ENCODE peak calls at places on chromosome 21, in ten cellular contexts. H is H9; M is HEK293T; V is left cardiac atrium; S is stimulated activated CD4-positive, alpha-beta T cell treated with anti-CD3 and anti-CD28 coated beads, Interleukin-4, amount 100 ng/mL, for 4 hours; F is GM13976; Y is NAMALWA; N is ascending aorta; T is cardiac muscle cell; U is ELR. P is an unnamed sample.

GRCh38 chr21:36873511-36873910 is 93.0 kb downstream of the HLCS start:
- DNase-seq in F (no peak), T (no peak), M (no peak), U (peak), S (no peak), V (no peak), H (no peak), N (no peak), Y (no peak), P (no peak)

GRCh38 chr21:31254131-31254530 is 89.9 kb downstream of the TIAM1 start:
- DNase-seq in M (no peak), V (no peak), F (no peak), N (no peak), Y (no peak), S (no peak), U (no peak), T (no peak), H (no peak), P (no peak)

GRCh38 chr21:41426656-41427311 is 745 bp downstream of the MX1 start:
- DNase-seq in F (peak), M (no peak), H (peak), Y (no peak), S (peak), V (no peak), N (no peak), T (no peak), U (no peak), P (no peak)

GRCh38 chr21:45074818-45075605 is 632 bp downstream of the ADARB1 start:
- DNase-seq in S (no peak), H (peak), N (no peak), T (peak), Y (no peak), U (peak), V (no peak), F (peak), M (peak), P (no peak)

GRCh38 chr21:38811257-38811656 is 5.5 kb downstream of the ETS2 start:
- DNase-seq in N (no peak), Y (no peak), U (peak), S (no peak), H (peak), F (no peak), V (no peak), M (no peak), T (no peak), P (peak)

GRCh38 chr21:14325575-14325974 is 57.4 kb downstream of the HSPA13 start:
- DNase-seq in S (no peak), N (no peak), U (no peak), H (no peak), T (no peak), F (no peak), V (no peak), Y (no peak), M (no peak), P (no peak)

GRCh38 chr21:45409466-45410150 is 4.6 kb downstream of the COL18A1 start:
- DNase-seq in U (no peak), T (no peak), S (no peak), H (no peak), N (no peak), Y (no peak), M (no peak), F (no peak), V (peak), P (peak)

GRCh38 chr21:37793660-37794059 is 122.6 kb downstream of the KCNJ6 start:
- DNase-seq in F (no peak), S (no peak), V (no peak), H (no peak), Y (no peak), U (peak), N (no peak), M (no peak), T (no peak), P (no peak)

GRCh38 chr21:15801352-15801863 is 71.6 kb downstream of the USP25 start:
- DNase-seq in F (no peak), M (no peak), N (no peak), T (no peak), U (no peak), Y (no peak), H (no peak), V (no peak), S (no peak), P (no peak)

GRCh38 chr21:43954042-43954441 is 58.1 kb upstream of the TRAPPC10 start:
- DNase-seq in S (no peak), V (no peak), M (no peak), U (no peak), F (no peak), Y (no peak), H (no peak), N (no peak), T (no peak), P (no peak)

GRCh38 chr21:33230518-33231324 is 983 bp downstream of the IFNAR2 start:
- DNase-seq in M (peak), Y (peak), H (peak), F (peak), N (no peak), V (peak), U (peak), S (no peak), T (peak), P (peak)

GRCh38 chr21:38733973-38734546 is 71.7 kb upstream of the ETS2 start:
- DNase-seq in V (peak), T (peak), S (peak), N (peak), U (peak), H (peak), M (peak), F (peak), Y (peak), P (peak)

GRCh38 chr21:27464643-27465042 is 497.8 kb upstream of the ADAMTS5 start:
- DNase-seq in N (no peak), F (no peak), M (no peak), U (peak), H (no peak), Y (no peak), T (no peak), V (no peak), S (no peak), P (no peak)

GRCh38 chr21:46500224-46500861 is 41.7 kb downstream of the DIP2A start:
- DNase-seq in M (no peak), Y (no peak), U (peak), S (no peak), T (no peak), V (no peak), H (no peak), N (no peak), F (peak), P (peak)

GRCh38 chr21:43708745-43709381 is 10.1 kb upstream of the PDXK start:
- DNase-seq in Y (no peak), V (no peak), T (no peak), M (no peak), H (no peak), N (no peak), U (no peak), F (no peak), S (no peak), P (no peak)

GRCh38 chr21:26811031-26811430 is 34.2 kb downstream of the ADAMTS1 start:
- DNase-seq in N (no peak), T (no peak), Y (no peak), V (no peak), M (no peak), U (peak), F (no peak), H (no peak), S (no peak), P (no peak)

GRCh38 chr21:31564439-31564838 is 95.1 kb upstream of the SOD1 start:
- DNase-seq in Y (no peak), V (no peak), H (no peak), U (peak), F (no peak), M (no peak), S (no peak), T (no peak), N (no peak), P (no peak)

GRCh38 chr21:44293551-44294231 is 6.2 kb upstream of the PFKL start:
- DNase-seq in S (peak), T (no peak), H (no peak), U (no peak), M (no peak), N (no peak), V (peak), F (no peak), Y (no peak), P (no peak)

GRCh38 chr21:45427331-45428271 is 22.6 kb downstream of the COL18A1 start:
- DNase-seq in H (peak), V (peak), T (no peak), S (no peak), M (no peak), Y (no peak), U (peak), N (peak), F (no peak), P (peak)

GRCh38 chr21:25942145-25942544 is 207.4 kb downstream of the GABPA start:
- DNase-seq in N (no peak), U (no peak), M (no peak), H (no peak), F (no peak), Y (no peak), T (no peak), S (no peak), V (no peak), P (no peak)

GRCh38 chr21:32007461-32007860 is 134.6 kb downstream of the HUNK start:
- DNase-seq in V (no peak), F (no peak), U (peak), H (no peak), N (no peak), Y (no peak), T (no peak), M (no peak), S (no peak), P (peak)

GRCh38 chr21:39655589-39655988 is 42.8 kb downstream of the B3GALT5 start:
- DNase-seq in Y (no peak), S (no peak), H (no peak), U (no peak), F (no peak), N (no peak), V (no peak), T (no peak), M (no peak), P (no peak)

GRCh38 chr21:43913928-43914327 is 48.9 kb downstream of the AGPAT3 start:
- DNase-seq in H (no peak), M (peak), F (no peak), S (no peak), Y (no peak), N (no peak), V (no peak), T (peak), U (no peak), P (no peak)

GRCh38 chr21:44050276-44050675 is 38.2 kb downstream of the TRAPPC10 start:
- DNase-seq in M (no peak), H (no peak), U (no peak), Y (no peak), T (no peak), S (no peak), V (no peak), N (no peak), F (no peak), P (no peak)

GRCh38 chr21:42021751-42022430 is 11.7 kb upstream of the ZBTB21 start:
- DNase-seq in U (no peak), N (no peak), F (peak), S (no peak), H (peak), T (no peak), V (no peak), Y (no peak), M (no peak), P (no peak)

GRCh38 chr21:38264581-38264980 is 7.8 kb downstream of the KCNJ15 start:
- DNase-seq in F (no peak), U (no peak), T (no peak), S (no peak), Y (no peak), H (no peak), V (no peak), N (no peak), M (no peak), P (no peak)

GRCh38 chr21:17512245-17513213 is at the start of gene CXADR:
- DNase-seq in V (peak), H (peak), Y (peak), N (no peak), S (peak), M (peak), F (peak), T (peak), U (peak), P (no peak)

GRCh38 chr21:31351973-31352372 is 7.9 kb upstream of the TIAM1 start:
- DNase-seq in M (no peak), S (no peak), U (peak), Y (no peak), N (no peak), T (no peak), H (no peak), V (no peak), F (no peak), P (no peak)

GRCh38 chr21:33587792-33588484 is 546 bp downstream of the DONSON start:
- DNase-seq in F (peak), H (peak), V (peak), M (peak), T (peak), N (no peak), S (peak), U (peak), Y (no peak), P (peak)

GRCh38 chr21:34243562-34243961 is 120.2 kb upstream of the KCNE2 start:
- DNase-seq in N (no peak), F (no peak), M (peak), T (peak), Y (peak), S (peak), H (peak), U (peak), V (no peak), P (no peak)

GRCh38 chr21:45094412-45094811 is 20.0 kb downstream of the ADARB1 start:
- DNase-seq in S (no peak), U (no peak), V (no peak), T (no peak), Y (no peak), M (no peak), N (no peak), F (no peak), H (no peak), P (no peak)

GRCh38 chr21:19123053-19123452 is 719.5 kb upstream of the TMPRSS15 start:
- DNase-seq in N (no peak), S (no peak), U (no peak), M (no peak), T (no peak), H (no peak), F (no peak), V (no peak), Y (no peak), P (no peak)

GRCh38 chr21:25385912-25386474 is 221.3 kb downstream of the MRPL39 start:
- DNase-seq in M (peak), N (no peak), U (peak), V (no peak), H (peak), T (peak), S (no peak), F (peak), Y (peak), P (peak)

GRCh38 chr21:43727571-43728466 is 8.9 kb downstream of the PDXK start:
- DNase-seq in F (no peak), Y (no peak), T (no peak), S (no peak), M (no peak), N (no peak), V (peak), U (no peak), H (peak), P (no peak)